ENCODE peak calls at places on chromosomes 13 and 19, in five cellular contexts. Z is SK-N-SH, B is GM23338, O is PC-3, R is MM.1S. L is an unnamed sample. For H3K9me2 and H3F3A, the result is how much of the 10 kb centered on the place peaks cover.

GRCh38 chr19:7596191-7596937 is 701 bp downstream of the CAMSAP3 start:
- DNase-seq in Z (peak), B (peak), O (peak), R (no peak), L (no peak)

GRCh38 chr19:35346193-35347052 is 1.3 kb upstream of the FFAR1 start:
- DNase-seq in Z (no peak), B (no peak), O (no peak), R (no peak), L (no peak)

GRCh38 chr19:20333508-20333907 is 166.5 kb downstream of the ZNF486 start:
- DNase-seq in Z (no peak), B (no peak), O (no peak), R (no peak), L (no peak)

GRCh38 chr13:38012096-38012495 is 142.5 kb upstream of the TRPC4 start:
- DNase-seq in Z (no peak), B (no peak), O (no peak), R (no peak), L (no peak)

GRCh38 chr13:79490326-79490725 is 9.4 kb downstream of the NDFIP2 start:
- DNase-seq in Z (no peak), B (no peak), O (no peak), R (no peak), L (no peak)

GRCh38 chr13:41568990-41569387 is 111.6 kb downstream of the RGCC start:
- DNase-seq in Z (no peak), B (no peak), O (no peak), R (no peak), L (peak)

GRCh38 chr13:105342421-105342820 is 1193.0 kb downstream of the EFNB2 start:
- DNase-seq in Z (no peak), B (no peak), O (no peak), R (no peak), L (no peak)

GRCh38 chr19:51131780-51132680 is 7.3 kb downstream of the SIGLEC9 start:
- DNase-seq in Z (peak), B (peak), O (no peak), R (no peak), L (peak)

GRCh38 chr19:40549007-40549708 is 27.5 kb upstream of the SHKBP1 start:
- DNase-seq in Z (peak), B (peak), O (peak), R (peak), L (peak)

GRCh38 chr19:5627395-5627904 is 4.6 kb downstream of the SAFB start:
- DNase-seq in Z (no peak), B (peak), O (no peak), R (no peak), L (peak)

GRCh38 chr19:38551450-38551813 is 66.3 kb downstream of the MAP4K1 start:
- DNase-seq in Z (no peak), B (no peak), O (no peak), R (no peak), L (peak)

GRCh38 chr19:17517898-17518297 is 6.4 kb downstream of the PGLS start:
- DNase-seq in Z (no peak), B (no peak), O (no peak), R (no peak), L (no peak)

GRCh38 chr19:17522988-17523872 is 11.8 kb downstream of the PGLS start:
- DNase-seq in Z (no peak), B (no peak), O (no peak), R (peak), L (no peak)

GRCh38 chr19:17520865-17521264 is 9.4 kb downstream of the PGLS start:
- DNase-seq in Z (no peak), B (no peak), O (no peak), R (no peak), L (no peak)

GRCh38 chr19:17515408-17516149 is 4.1 kb downstream of the PGLS start:
- DNase-seq in Z (no peak), B (no peak), O (no peak), R (no peak), L (no peak)

GRCh38 chr19:17519967-17520366 is 8.5 kb downstream of the PGLS start:
- DNase-seq in Z (no peak), B (no peak), O (no peak), R (no peak), L (no peak)
- H3K9me2 ChIP-seq in Z (under half), B (under half), O (under half), R (under half), L (under half)

GRCh38 chr19:58551577-58552471 is 3.1 kb downstream of the CHMP2A start:
- DNase-seq in Z (no peak), B (no peak), O (no peak), R (no peak), L (no peak)

GRCh38 chr19:58551123-58551497 is 3.8 kb downstream of the CHMP2A start:
- DNase-seq in Z (no peak), B (no peak), O (no peak), R (no peak), L (no peak)

GRCh38 chr19:58554494-58555368 is at the start of gene CHMP2A:
- DNase-seq in Z (peak), B (peak), O (peak), R (peak), L (peak)

GRCh38 chr19:58553799-58554493 is 959 bp downstream of the CHMP2A start:
- DNase-seq in Z (no peak), B (no peak), O (no peak), R (no peak), L (no peak)

DNA sequence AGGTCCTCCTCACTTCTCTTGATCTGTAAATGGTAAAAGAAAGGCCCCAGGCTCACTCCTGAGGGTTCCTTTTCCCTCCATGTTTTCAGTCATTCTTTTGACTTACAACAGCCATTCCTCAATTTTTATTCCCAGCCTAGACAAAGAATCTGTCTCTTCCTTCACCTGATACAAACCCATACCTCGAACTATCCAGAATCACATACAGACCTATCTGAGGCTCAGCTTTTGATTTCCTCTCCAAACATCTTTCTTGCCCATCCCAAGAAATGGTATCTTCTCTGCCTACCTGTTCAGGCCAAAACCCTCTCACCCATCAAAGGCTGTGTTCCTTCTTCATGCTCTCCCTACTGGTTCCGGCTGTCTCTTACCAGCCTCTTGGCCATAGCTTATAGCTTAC is 2.2 kb downstream of the CHMP2A start:
- DNase-seq in Z (no peak), B (no peak), O (no peak), R (no peak), L (no peak)
- H3F3A ChIP-seq in Z (half or more), B (half or more), O (under half), R (half or more), L (under half)

GRCh38 chr19:49498475-49498874 is 2.2 kb downstream of the RPS11 start:
- DNase-seq in Z (no peak), B (no peak), O (no peak), R (no peak), L (no peak)
- TF ChIP-seq EZH2phosphoT487 in Z (no peak), B (no peak), O (no peak), R (no peak), L (no peak)

GRCh38 chr13:66899955-66900354 is 330.2 kb downstream of the PCDH9 start:
- DNase-seq in Z (peak), B (no peak), O (no peak), R (no peak), L (no peak)
- H3K9me2 ChIP-seq in Z (under half), B (under half), O (under half), R (under half), L (under half)

DNA sequence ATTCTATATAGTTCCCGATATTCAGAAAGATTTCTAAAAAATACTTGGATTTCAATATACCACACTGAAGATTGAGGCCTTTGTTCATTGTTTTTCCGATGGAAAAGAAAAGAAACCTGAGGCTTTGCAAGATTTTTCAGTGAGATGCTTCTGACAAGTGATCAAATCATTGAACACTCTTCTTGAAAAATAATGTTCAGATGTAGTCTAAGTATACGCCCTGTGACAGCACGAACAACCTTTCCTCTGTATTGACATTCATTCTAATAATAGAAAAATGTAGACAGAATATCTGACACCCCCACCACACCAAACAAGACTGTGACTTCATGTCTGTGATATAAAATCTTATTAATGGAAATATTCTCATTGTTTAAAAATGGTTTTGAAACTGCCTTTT is 650.7 kb upstream of the KLHL1 start:
- DNase-seq in Z (no peak), B (no peak), O (no peak), R (no peak), L (no peak)
- H3F3A ChIP-seq in Z (under half), B (under half), O (under half), R (under half), L (under half)

L was measured in GM23248.